ENCODE peak calls at places on chromosomes 13 and 19, in five cellular contexts. One of them, this sample, is unnamed.

GRCh38 chr19:6718741-6719539 is 1.5 kb downstream of the C3 start:
- DNase-seq in mucosa of descending colon: no peak
- DNase-seq in MM.1S: no peak
- DNase-seq in stomach: no peak
- DNase-seq in IMR-90: no peak
- DNase-seq in this sample: no peak

GRCh38 chr13:38309397-38309796 is 40.3 kb upstream of the UFM1 start:
- DNase-seq in MM.1S: no peak
- DNase-seq in IMR-90: no peak
- DNase-seq in mucosa of descending colon: no peak
- DNase-seq in stomach: no peak
- DNase-seq in this sample: no peak

GRCh38 chr19:37979547-37980082 is 72.6 kb downstream of the SIPA1L3 start:
- DNase-seq in stomach: peak; percentile 67
- DNase-seq in mucosa of descending colon: peak; percentile 66
- DNase-seq in MM.1S: no peak
- DNase-seq in IMR-90: no peak
- DNase-seq in this sample: no peak

GRCh38 chr13:29855009-29855408 is 4.6 kb upstream of the UBL3 start:
- DNase-seq in MM.1S: no peak
- DNase-seq in mucosa of descending colon: no peak
- DNase-seq in IMR-90: no peak
- DNase-seq in stomach: no peak
- DNase-seq in this sample: no peak

GRCh38 chr13:98824376-98825160 is 72.1 kb upstream of the SLC15A1 start:
- DNase-seq in IMR-90: peak; percentile 27
- DNase-seq in MM.1S: no peak
- DNase-seq in stomach: no peak
- DNase-seq in mucosa of descending colon: no peak
- DNase-seq in this sample: no peak

GRCh38 chr13:21055511-21056045 is 5.8 kb downstream of the LATS2 start:
- DNase-seq in stomach: no peak
- DNase-seq in IMR-90: no peak
- DNase-seq in mucosa of descending colon: no peak
- DNase-seq in MM.1S: no peak
- DNase-seq in this sample: no peak

GRCh38 chr13:93146584-93147292 is 79.9 kb upstream of the GPC6 start:
- DNase-seq in IMR-90: peak; percentile 90
- DNase-seq in mucosa of descending colon: no peak
- DNase-seq in stomach: no peak
- DNase-seq in MM.1S: no peak
- DNase-seq in this sample: no peak

GRCh38 chr13:39501711-39502324 is 101.2 kb downstream of the LHFPL6 start:
- DNase-seq in stomach: no peak
- DNase-seq in MM.1S: no peak
- DNase-seq in IMR-90: no peak
- DNase-seq in mucosa of descending colon: no peak
- DNase-seq in this sample: no peak

GRCh38 chr13:46553886-46554855 is 1.2 kb downstream of the LRCH1 start:
- DNase-seq in MM.1S: peak; percentile 43
- DNase-seq in IMR-90: peak; percentile 95
- DNase-seq in stomach: peak; percentile 71
- DNase-seq in mucosa of descending colon: peak; percentile 84
- DNase-seq in this sample: peak; percentile 28

GRCh38 chr13:35356572-35356971 is 119.9 kb downstream of the MAB21L1 start:
- DNase-seq in MM.1S: no peak
- DNase-seq in IMR-90: no peak
- DNase-seq in stomach: no peak
- DNase-seq in mucosa of descending colon: no peak
- DNase-seq in this sample: no peak

GRCh38 chr13:30720470-30720869 is 14.9 kb upstream of the ALOX5AP start:
- DNase-seq in IMR-90: no peak
- DNase-seq in stomach: no peak
- DNase-seq in mucosa of descending colon: no peak
- DNase-seq in MM.1S: no peak
- DNase-seq in this sample: no peak

GRCh38 chr19:15934332-15935078 is at the start of gene CYP4F11:
- DNase-seq in IMR-90: no peak
- DNase-seq in MM.1S: no peak
- DNase-seq in mucosa of descending colon: peak; percentile 90
- DNase-seq in stomach: peak; percentile 96
- DNase-seq in this sample: peak; percentile 82

GRCh38 chr19:4830332-4830731 is 1.2 kb downstream of the TICAM1 start:
- DNase-seq in mucosa of descending colon: no peak
- DNase-seq in IMR-90: no peak
- DNase-seq in MM.1S: no peak
- DNase-seq in stomach: no peak
- DNase-seq in this sample: no peak

GRCh38 chr19:8324186-8325050 is 3.1 kb downstream of the RPS28 start:
- DNase-seq in IMR-90: no peak
- DNase-seq in stomach: no peak
- DNase-seq in MM.1S: peak; percentile 21
- DNase-seq in mucosa of descending colon: no peak
- DNase-seq in this sample: no peak

GRCh38 chr13:96285729-96286128 is 195.8 kb downstream of the HS6ST3 start:
- DNase-seq in mucosa of descending colon: no peak
- DNase-seq in IMR-90: no peak
- DNase-seq in stomach: no peak
- DNase-seq in MM.1S: no peak
- DNase-seq in this sample: no peak

GRCh38 chr19:41319500-41320184 is 9.7 kb downstream of the CCDC97 start:
- DNase-seq in stomach: no peak
- DNase-seq in IMR-90: no peak
- DNase-seq in MM.1S: no peak
- DNase-seq in mucosa of descending colon: no peak
- DNase-seq in this sample: no peak

GRCh38 chr19:28213476-28214082 is 999.4 kb downstream of the UQCRFS1 start:
- DNase-seq in MM.1S: no peak
- DNase-seq in mucosa of descending colon: no peak
- DNase-seq in stomach: no peak
- DNase-seq in IMR-90: no peak
- DNase-seq in this sample: no peak

GRCh38 chr19:5121286-5122120 is 152.6 kb downstream of the KDM4B start:
- DNase-seq in MM.1S: no peak
- DNase-seq in stomach: no peak
- DNase-seq in IMR-90: no peak
- DNase-seq in mucosa of descending colon: no peak
- DNase-seq in this sample: no peak

GRCh38 chr13:72648513-72649065 is 78.8 kb downstream of the MZT1 start:
- DNase-seq in stomach: no peak
- DNase-seq in mucosa of descending colon: no peak
- DNase-seq in IMR-90: no peak
- DNase-seq in MM.1S: no peak
- DNase-seq in this sample: no peak

GRCh38 chr19:12695997-12696365 is 450 bp downstream of the FBXW9 start:
- DNase-seq in mucosa of descending colon: no peak
- DNase-seq in stomach: no peak
- DNase-seq in IMR-90: no peak
- DNase-seq in MM.1S: peak; percentile 25
- DNase-seq in this sample: no peak

GRCh38 chr13:100594731-100595130 is 6.1 kb upstream of the GGACT start:
- DNase-seq in IMR-90: no peak
- DNase-seq in stomach: peak; percentile 56
- DNase-seq in mucosa of descending colon: peak; percentile 46
- DNase-seq in MM.1S: no peak
- DNase-seq in this sample: no peak

GRCh38 chr19:54967611-54968010 is 1.4 kb downstream of the NLRP2 start:
- DNase-seq in MM.1S: peak; percentile 79
- DNase-seq in stomach: no peak
- DNase-seq in mucosa of descending colon: no peak
- DNase-seq in IMR-90: no peak
- DNase-seq in this sample: no peak

GRCh38 chr13:101258509-101258908 is 157.8 kb downstream of the NALCN start:
- DNase-seq in mucosa of descending colon: no peak
- DNase-seq in MM.1S: no peak
- DNase-seq in stomach: no peak
- DNase-seq in IMR-90: no peak
- DNase-seq in this sample: no peak

GRCh38 chr13:32011971-32012370 is 19.6 kb upstream of the FRY start:
- DNase-seq in mucosa of descending colon: no peak
- DNase-seq in stomach: no peak
- DNase-seq in MM.1S: no peak
- DNase-seq in IMR-90: no peak
- DNase-seq in this sample: no peak

GRCh38 chr13:28650284-28650683 is 8.6 kb upstream of the POMP start:
- DNase-seq in IMR-90: peak; percentile 85
- DNase-seq in stomach: no peak
- DNase-seq in mucosa of descending colon: no peak
- DNase-seq in MM.1S: no peak
- DNase-seq in this sample: no peak

GRCh38 chr13:50684366-50684765 is 159.1 kb downstream of the DLEU7 start:
- DNase-seq in stomach: no peak
- DNase-seq in MM.1S: no peak
- DNase-seq in IMR-90: no peak
- DNase-seq in mucosa of descending colon: no peak
- DNase-seq in this sample: no peak

GRCh38 chr19:593505-593904 is 3.8 kb downstream of the HCN2 start:
- DNase-seq in MM.1S: no peak
- DNase-seq in mucosa of descending colon: no peak
- DNase-seq in IMR-90: no peak
- DNase-seq in stomach: no peak
- DNase-seq in this sample: no peak

GRCh38 chr19:40213251-40213793 is 4.9 kb downstream of the TTC9B start:
- DNase-seq in stomach: no peak
- DNase-seq in MM.1S: no peak
- DNase-seq in mucosa of descending colon: no peak
- DNase-seq in IMR-90: no peak
- DNase-seq in this sample: no peak

GRCh38 chr13:79108914-79109643 is 297.0 kb downstream of the RBM26 start:
- DNase-seq in mucosa of descending colon: no peak
- DNase-seq in MM.1S: peak; percentile 82
- DNase-seq in IMR-90: no peak
- DNase-seq in stomach: no peak
- DNase-seq in this sample: no peak

GRCh38 chr19:768424-768823 is 17.5 kb downstream of the MISP start:
- DNase-seq in mucosa of descending colon: no peak
- DNase-seq in stomach: no peak
- DNase-seq in MM.1S: no peak
- DNase-seq in IMR-90: peak; percentile 83
- DNase-seq in this sample: no peak

GRCh38 chr19:46355991-46356669 is 9.2 kb downstream of the PPP5C start:
- DNase-seq in stomach: no peak
- DNase-seq in IMR-90: no peak
- DNase-seq in MM.1S: no peak
- DNase-seq in mucosa of descending colon: no peak
- DNase-seq in this sample: no peak
- H3K4me1 ChIP-seq in stomach: peaks cover 7% of the 10 kb centered on the region
- H3K4me1 ChIP-seq in IMR-90: peaks cover 15% of the 10 kb centered on the region
- H3K4me1 ChIP-seq in MM.1S: peaks cover 1% of the 10 kb centered on the region
- H3K4me1 ChIP-seq in mucosa of descending colon: peaks cover 8% of the 10 kb centered on the region
- H3K4me1 ChIP-seq in this sample: peaks cover 9% of the 10 kb centered on the region

GRCh38 chr19:17327654-17328516 is 6.8 kb downstream of the ANO8 start:
- DNase-seq in stomach: peak; percentile 65
- DNase-seq in mucosa of descending colon: peak; percentile 90
- DNase-seq in MM.1S: no peak
- DNase-seq in IMR-90: no peak
- DNase-seq in this sample: no peak
- TF ChIP-seq CTCF in stomach: no peak
- TF ChIP-seq CTCF in mucosa of descending colon: peak; percentile 44
- TF ChIP-seq CTCF in MM.1S: no peak
- TF ChIP-seq CTCF in IMR-90: no peak
- TF ChIP-seq CTCF in this sample: no peak

GRCh38 chr19:14413765-14414171 is 5.4 kb downstream of the DDX39A start:
- DNase-seq in mucosa of descending colon: no peak
- DNase-seq in MM.1S: no peak
- DNase-seq in stomach: no peak
- DNase-seq in IMR-90: peak; percentile 50
- DNase-seq in this sample: no peak
- H3K36me3 ChIP-seq in mucosa of descending colon: peaks cover 9% of the 10 kb centered on the region
- H3K36me3 ChIP-seq in MM.1S: peaks cover 35% of the 10 kb centered on the region
- H3K36me3 ChIP-seq in stomach: peaks cover 71% of the 10 kb centered on the region
- H3K36me3 ChIP-seq in IMR-90: peaks cover 42% of the 10 kb centered on the region
- H3K36me3 ChIP-seq in this sample: peaks cover 46% of the 10 kb centered on the region

GRCh38 chr13:112144616-112145220 is 77.8 kb downstream of the SOX1 start:
- DNase-seq in stomach: no peak
- DNase-seq in MM.1S: no peak
- DNase-seq in mucosa of descending colon: no peak
- DNase-seq in IMR-90: no peak
- DNase-seq in this sample: no peak

GRCh38 chr13:112143753-112144615 is 77.0 kb downstream of the SOX1 start:
- DNase-seq in IMR-90: no peak
- DNase-seq in MM.1S: no peak
- DNase-seq in stomach: peak; percentile 20
- DNase-seq in mucosa of descending colon: no peak
- DNase-seq in this sample: no peak

GRCh38 chr13:112146073-112146360 is 79.1 kb downstream of the SOX1 start:
- DNase-seq in IMR-90: no peak
- DNase-seq in MM.1S: no peak
- DNase-seq in mucosa of descending colon: no peak
- DNase-seq in stomach: peak; percentile 18
- DNase-seq in this sample: no peak

GRCh38 chr13:112143046-112143752 is 76.2 kb downstream of the SOX1 start:
- DNase-seq in stomach: peak; percentile 23
- DNase-seq in MM.1S: no peak
- DNase-seq in mucosa of descending colon: no peak
- DNase-seq in IMR-90: no peak
- DNase-seq in this sample: no peak

GRCh38 chr13:112145221-112146072 is 78.5 kb downstream of the SOX1 start:
- DNase-seq in mucosa of descending colon: no peak
- DNase-seq in stomach: peak; percentile 15
- DNase-seq in IMR-90: no peak
- DNase-seq in MM.1S: no peak
- DNase-seq in this sample: no peak
- H3K4me1 ChIP-seq in mucosa of descending colon: no peaks in the 10 kb centered on the region
- H3K4me1 ChIP-seq in stomach: no peaks in the 10 kb centered on the region
- H3K4me1 ChIP-seq in IMR-90: no peaks in the 10 kb centered on the region
- H3K4me1 ChIP-seq in MM.1S: no peaks in the 10 kb centered on the region
- H3K4me1 ChIP-seq in this sample: no peaks in the 10 kb centered on the region

GRCh38 chr13:111153977-111154332 is 38.8 kb downstream of the ARHGEF7 start:
- DNase-seq in mucosa of descending colon: no peak
- DNase-seq in stomach: no peak
- DNase-seq in MM.1S: peak; percentile 56
- DNase-seq in IMR-90: no peak
- DNase-seq in this sample: no peak
- TF ChIP-seq CTCF in mucosa of descending colon: no peak
- TF ChIP-seq CTCF in stomach: no peak
- TF ChIP-seq CTCF in MM.1S: peak; percentile 30
- TF ChIP-seq CTCF in IMR-90: no peak
- TF ChIP-seq CTCF in this sample: peak; percentile 25

DNA sequence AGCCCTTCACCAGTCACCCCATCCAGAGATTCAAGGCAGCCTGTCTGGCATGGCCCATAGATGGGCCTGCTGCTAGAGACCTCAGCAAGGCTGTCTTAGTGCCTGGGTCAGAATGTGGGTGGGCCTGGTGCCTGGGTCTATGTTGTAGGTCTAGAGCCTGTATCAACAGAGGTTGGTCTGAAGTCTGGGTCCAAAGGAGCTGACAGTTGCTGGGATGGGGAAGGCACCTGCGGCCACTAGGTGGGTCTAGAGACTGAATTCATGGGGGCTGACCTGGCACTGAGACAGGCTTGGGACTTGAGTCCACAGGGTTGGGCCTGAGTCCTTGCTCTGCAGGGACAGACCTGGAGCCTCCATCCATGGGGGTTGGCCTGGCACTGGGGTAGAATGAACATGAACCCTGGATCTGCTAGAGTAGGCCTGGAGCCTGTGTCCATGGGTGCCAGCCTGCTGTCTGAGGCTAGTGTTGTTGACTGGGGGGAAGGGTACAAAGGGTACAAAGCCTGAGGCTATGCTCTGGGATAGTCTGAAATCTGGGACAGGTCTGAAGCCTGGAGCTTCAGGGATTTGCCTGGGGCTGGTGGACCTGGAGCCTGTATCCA is 516.8 kb downstream of the OLFM4 start:
- DNase-seq in stomach: no peak
- DNase-seq in mucosa of descending colon: no peak
- DNase-seq in MM.1S: no peak
- DNase-seq in IMR-90: no peak
- DNase-seq in this sample: no peak
- H3K36me3 ChIP-seq in stomach: no peaks in the 10 kb centered on the region
- H3K36me3 ChIP-seq in mucosa of descending colon: no peaks in the 10 kb centered on the region
- H3K36me3 ChIP-seq in MM.1S: no peaks in the 10 kb centered on the region
- H3K36me3 ChIP-seq in IMR-90: no peaks in the 10 kb centered on the region
- H3K36me3 ChIP-seq in this sample: no peaks in the 10 kb centered on the region